ENCODE peak calls at places on chromosomes 11 and 22, in seven cellular contexts. V, S, Z, N, I, U and O are unnamed samples.

GRCh38 chr22:20031732-20032406 is 11.0 kb downstream of the TANGO2 start:
- DNase-seq in I (peak), Z (no peak), V (no peak), S (no peak), N (peak), U (no peak), O (no peak)

GRCh38 chr22:48867891-48868290 is 959.8 kb downstream of the BRD1 start:
- DNase-seq in I (no peak), U (no peak), N (no peak), V (no peak), Z (no peak), S (no peak), O (no peak)

GRCh38 chr11:68495330-68495729 is 34.8 kb downstream of the PPP6R3 start:
- DNase-seq in U (no peak), S (no peak), N (no peak), Z (no peak), V (no peak), I (no peak), O (no peak)

GRCh38 chr11:75388386-75389275 is 10.7 kb upstream of the RPS3 start:
- DNase-seq in Z (peak), N (peak), U (peak), V (peak), I (peak), S (peak), O (no peak)

GRCh38 chr11:100923555-100923954 is 206.1 kb downstream of the PGR start:
- DNase-seq in U (no peak), S (no peak), I (no peak), N (no peak), Z (no peak), V (peak), O (no peak)

GRCh38 chr11:12120031-12121008 is 9.9 kb downstream of the MICAL2 start:
- DNase-seq in I (no peak), N (no peak), U (no peak), Z (no peak), S (no peak), V (no peak), O (no peak)

GRCh38 chr11:1654388-1655167 is 25.0 kb downstream of the KRTAP5-5 start:
- DNase-seq in Z (no peak), I (no peak), N (no peak), V (no peak), S (no peak), U (no peak), O (no peak)

GRCh38 chr11:113907681-113908080 is 3.1 kb downstream of the HTR3B start:
- DNase-seq in Z (no peak), N (no peak), U (no peak), V (no peak), I (no peak), S (no peak), O (peak)

GRCh38 chr11:75355051-75355450 is 3.6 kb upstream of the ARRB1 start:
- DNase-seq in Z (no peak), V (no peak), N (no peak), U (no peak), S (no peak), I (no peak), O (no peak)

GRCh38 chr11:47127213-47127612 is 49.5 kb downstream of the ARFGAP2 start:
- DNase-seq in N (no peak), I (no peak), U (no peak), Z (no peak), S (peak), V (no peak), O (no peak)

GRCh38 chr11:76184551-76184993 is 21.7 kb downstream of the WNT11 start:
- DNase-seq in S (no peak), Z (no peak), N (no peak), I (no peak), U (no peak), V (no peak), O (no peak)

GRCh38 chr11:121630041-121630440 is 177.3 kb upstream of the SORL1-AS1 start:
- DNase-seq in V (peak), S (no peak), U (peak), I (no peak), N (no peak), Z (no peak), O (no peak)

GRCh38 chr11:58524232-58525036 is 16.5 kb upstream of the OR5B21 start:
- DNase-seq in V (peak), N (peak), U (peak), S (peak), Z (peak), I (peak), O (peak)